ENCODE peak calls at places on chromosomes 13 and 19, in eight cellular contexts. E is heart right ventricle; V is AG09309; O is hepatocyte; Z is CD4-positive, CD25-positive, alpha-beta regulatory T cell; I is NCI-H345; J is HL-60; F is GM20000. D is an unnamed sample.

GRCh38 chr19:56765107-56765506 is 75.4 kb downstream of the PEG3 start:
- DNase-seq in F (no peak), V (no peak), I (no peak), J (peak; percentile 40), O (no peak), Z (no peak), E (peak; percentile 68), D (no peak)

GRCh38 chr13:44052843-44053607 is 173.3 kb downstream of the LACC1 start:
- DNase-seq in F (no peak), Z (no peak), J (no peak), E (no peak), I (no peak), O (peak; percentile 37), V (peak; percentile 29), D (no peak)

GRCh38 chr19:35261356-35262100 is 7.2 kb upstream of the USF2 start:
- DNase-seq in F (peak; percentile 9), O (no peak), J (no peak), Z (no peak), I (no peak), E (no peak), V (no peak), D (no peak)

GRCh38 chr19:54209748-54210494 is 9.3 kb downstream of the RPS9 start:
- DNase-seq in O (peak; percentile 95), E (peak; percentile 82), J (peak; percentile 55), F (no peak), V (peak; percentile 90), Z (no peak), I (peak; percentile 76), D (peak; percentile 94)

GRCh38 chr13:110176431-110176830 is 130.5 kb downstream of the COL4A1 start:
- DNase-seq in E (no peak), Z (no peak), V (no peak), I (no peak), O (no peak), F (no peak), J (no peak), D (no peak)

GRCh38 chr13:40933508-40933907 is 85.6 kb downstream of the ELF1 start:
- DNase-seq in E (no peak), V (no peak), J (no peak), Z (no peak), O (no peak), F (peak; percentile 27), I (no peak), D (no peak)

GRCh38 chr19:33470040-33470330 is 51.6 kb downstream of the PEPD start:
- DNase-seq in O (no peak), J (no peak), Z (no peak), F (no peak), E (no peak), V (no peak), I (no peak), D (no peak)

GRCh38 chr19:36482876-36483275 is 6.5 kb downstream of the ZNF566 start:
- DNase-seq in E (no peak), O (no peak), J (no peak), V (no peak), Z (no peak), F (no peak), I (no peak), D (no peak)

GRCh38 chr19:22914646-22915045 is 82.6 kb downstream of the ZNF723 start:
- DNase-seq in O (no peak), E (no peak), V (no peak), I (no peak), F (no peak), Z (no peak), J (no peak), D (no peak)

GRCh38 chr13:79799049-79799448 is 318.1 kb downstream of the NDFIP2 start:
- DNase-seq in E (no peak), V (no peak), Z (no peak), I (no peak), O (no peak), J (no peak), F (no peak), D (no peak)

GRCh38 chr19:18118420-18119242 is 21.1 kb downstream of the MAST3 start:
- DNase-seq in V (no peak), J (no peak), E (no peak), F (no peak), Z (no peak), O (no peak), I (no peak), D (no peak)

GRCh38 chr19:8575467-8575997 is 1.7 kb downstream of the MYO1F start:
- DNase-seq in I (no peak), F (no peak), O (no peak), Z (peak; percentile 24), V (no peak), E (no peak), J (peak; percentile 60), D (no peak)

GRCh38 chr13:91348906-91349435 is 1.5 kb downstream of the MIR17HG start:
- DNase-seq in O (peak; percentile 95), V (peak; percentile 45), J (peak; percentile 92), E (peak; percentile 93), Z (peak; percentile 81), I (peak; percentile 89), F (peak; percentile 88), D (peak; percentile 80)

GRCh38 chr13:80217614-80218456 is 123.1 kb downstream of the SPRY2 start:
- DNase-seq in V (no peak), E (no peak), F (no peak), O (no peak), Z (no peak), J (no peak), I (no peak), D (no peak)

GRCh38 chr13:52924241-52925148 is 76.1 kb upstream of the PCDH8 start:
- DNase-seq in F (no peak), J (no peak), I (no peak), E (no peak), V (no peak), O (no peak), Z (no peak), D (no peak)

GRCh38 chr19:35458821-35459391 is 10.8 kb downstream of the FFAR2 start:
- DNase-seq in F (peak; percentile 52), E (no peak), O (peak; percentile 70), I (no peak), V (no peak), Z (no peak), J (peak; percentile 64), D (no peak)

GRCh38 chr13:110419391-110419791 is 112.3 kb downstream of the COL4A2 start:
- DNase-seq in Z (no peak), I (no peak), E (peak; percentile 2), O (no peak), V (no peak), F (no peak), J (no peak), D (no peak)

GRCh38 chr13:45413826-45414312 is 4.3 kb downstream of the SLC25A30 start:
- DNase-seq in J (no peak), V (no peak), Z (no peak), I (no peak), O (no peak), E (no peak), F (no peak), D (no peak)

GRCh38 chr13:101417043-101417406 is 717 bp upstream of the NALCN start:
- DNase-seq in V (no peak), Z (no peak), F (no peak), I (peak; percentile 88), E (no peak), O (no peak), J (no peak), D (peak; percentile 80)

GRCh38 chr19:5578094-5578846 is 10.5 kb upstream of the TINCR start:
- DNase-seq in F (peak; percentile 90), V (no peak), O (peak; percentile 85), J (peak; percentile 58), I (peak; percentile 72), Z (peak; percentile 57), E (peak; percentile 50), D (peak; percentile 62)

GRCh38 chr13:32917504-32917903 is 98.7 kb upstream of the KL start:
- DNase-seq in J (no peak), Z (no peak), I (no peak), E (no peak), F (no peak), O (no peak), V (no peak), D (no peak)

GRCh38 chr19:1267441-1268391 is 1.4 kb upstream of the CIRBP start:
- DNase-seq in O (no peak), F (no peak), E (peak; percentile 32), V (no peak), J (no peak), I (peak; percentile 38), Z (no peak), D (no peak)

GRCh38 chr19:18494267-18494607 is 27.6 kb downstream of the ELL start:
- DNase-seq in Z (no peak), I (no peak), E (no peak), J (no peak), O (no peak), V (no peak), F (no peak), D (no peak)

GRCh38 chr13:51781246-51782022 is 22.5 kb downstream of the DHRS12 start:
- DNase-seq in V (no peak), I (no peak), J (peak; percentile 58), O (peak; percentile 44), F (no peak), E (no peak), Z (no peak), D (no peak)

GRCh38 chr19:3140667-3141038 is 4.8 kb downstream of the GNA15 start:
- DNase-seq in J (no peak), Z (no peak), O (no peak), E (no peak), V (no peak), F (no peak), I (no peak), D (no peak)

GRCh38 chr19:11530432-11530831 is 1.5 kb upstream of the ECSIT start:
- DNase-seq in Z (no peak), E (peak; percentile 78), O (peak; percentile 73), I (peak; percentile 72), V (no peak), F (no peak), J (peak; percentile 73), D (peak; percentile 91)

GRCh38 chr13:65836066-65836465 is 1394.1 kb downstream of the PCDH9 start:
- DNase-seq in E (no peak), J (no peak), F (no peak), Z (no peak), I (peak; percentile 59), O (no peak), V (no peak), D (no peak)

GRCh38 chr19:14383898-14384669 is 2.8 kb downstream of the ADGRE5 start:
- DNase-seq in V (no peak), Z (peak; percentile 72), F (peak; percentile 67), J (peak; percentile 88), I (no peak), O (no peak), E (no peak), D (no peak)

GRCh38 chr13:99980201-99981114 is 1.1 kb upstream of the ZIC2 start:
- DNase-seq in I (peak; percentile 92), F (peak; percentile 89), J (no peak), V (no peak), O (peak; percentile 81), E (no peak), Z (peak; percentile 35), D (peak; percentile 78)

GRCh38 chr13:20825476-20825875 is 51.7 kb upstream of the EEF1AKMT1 start:
- DNase-seq in Z (no peak), O (no peak), F (no peak), J (no peak), I (no peak), V (no peak), E (no peak), D (no peak)

GRCh38 chr19:42693760-42694350 is 46.4 kb downstream of the PSG3 start:
- DNase-seq in I (peak; percentile 9), O (no peak), J (peak; percentile 6), V (no peak), Z (no peak), F (peak; percentile 57), E (no peak), D (no peak)

GRCh38 chr19:12675377-12675776 is 6.3 kb downstream of the DHPS start:
- DNase-seq in F (no peak), O (no peak), E (no peak), Z (no peak), V (no peak), I (no peak), J (no peak), D (no peak)

GRCh38 chr13:20411638-20412342 is 113.9 kb downstream of the CRYL1 start:
- DNase-seq in V (no peak), F (peak; percentile 82), J (peak; percentile 79), I (no peak), O (no peak), Z (no peak), E (no peak), D (no peak)

GRCh38 chr13:73720216-73720840 is 413.9 kb downstream of the KLF12 start:
- DNase-seq in O (no peak), F (no peak), V (no peak), J (no peak), Z (no peak), I (no peak), E (no peak), D (no peak)

D was measured in DMS153.